ENCODE peak calls at places on chromosomes 12 and 14, in eight cellular contexts. I, A, P, B, M, L, K and T are unnamed samples. For H3K4me1, the result is how much of the 10 kb centered on the place peaks cover.

GRCh38 chr12:87196329-87196728 is 832.9 kb downstream of the C12orf50 start:
- DNase-seq in K (no peak), P (no peak), I (no peak), B (no peak), M (no peak), L (no peak), A (no peak), T (no peak)

GRCh38 chr12:122845865-122846621 is 10.8 kb downstream of the HIP1R start:
- DNase-seq in M (no peak), B (no peak), A (no peak), I (no peak), P (no peak), L (no peak), K (no peak), T (no peak)

GRCh38 chr12:6872073-6873048 is 742 bp downstream of the SPSB2 start:
- DNase-seq in A (peak), K (peak), L (peak), P (peak), B (peak), M (peak), I (peak), T (peak)

GRCh38 chr12:68815232-68815927 is 7.4 kb downstream of the MDM2 start:
- DNase-seq in I (no peak), A (no peak), B (no peak), L (no peak), P (no peak), K (no peak), M (no peak), T (no peak)

GRCh38 chr14:86035882-86036281 is 505.9 kb downstream of the FLRT2 start:
- DNase-seq in A (no peak), L (no peak), P (peak), B (peak), K (peak), I (no peak), M (no peak), T (no peak)

GRCh38 chr12:98814254-98814653 is 169.2 kb downstream of the APAF1 start:
- DNase-seq in L (no peak), B (no peak), I (no peak), K (no peak), M (no peak), A (no peak), P (no peak), T (no peak)

GRCh38 chr12:852864-853263 is 96.6 kb downstream of the RAD52 start:
- DNase-seq in K (no peak), L (no peak), M (no peak), I (no peak), B (no peak), P (no peak), A (no peak), T (no peak)

GRCh38 chr14:90720336-90720735 is 95.9 kb downstream of the TTC7B start:
- DNase-seq in K (no peak), I (no peak), A (no peak), L (no peak), B (no peak), M (no peak), P (peak), T (no peak)

GRCh38 chr12:75585309-75585708 is 73.9 kb upstream of the KRR1 start:
- DNase-seq in A (no peak), B (no peak), I (no peak), M (no peak), P (peak), K (no peak), L (no peak), T (no peak)

GRCh38 chr12:23186950-23187349 is 562.0 kb downstream of the ETNK1 start:
- DNase-seq in B (no peak), K (no peak), M (no peak), P (no peak), L (no peak), A (no peak), I (no peak), T (no peak)

GRCh38 chr12:44317651-44318126 is 481.8 kb downstream of the TMEM117 start:
- DNase-seq in L (no peak), B (peak), A (no peak), K (no peak), M (no peak), P (peak), I (no peak), T (no peak)

GRCh38 chr12:92085040-92085439 is 60.6 kb downstream of the BTG1 start:
- DNase-seq in B (no peak), L (no peak), I (no peak), K (no peak), P (no peak), A (no peak), M (no peak), T (no peak)

GRCh38 chr14:94079891-94080605 is 954 bp downstream of the DDX24 start:
- DNase-seq in L (no peak), B (no peak), A (no peak), M (no peak), P (no peak), K (no peak), I (no peak), T (no peak)

GRCh38 chr12:117069926-117070900 is 29.0 kb downstream of the TESC start:
- DNase-seq in L (no peak), I (no peak), K (no peak), B (no peak), M (peak), P (no peak), A (no peak), T (no peak)

GRCh38 chr14:30996892-30997659 is 28.4 kb upstream of the AP4S1 start:
- DNase-seq in L (no peak), M (no peak), B (no peak), A (no peak), K (no peak), P (no peak), I (no peak), T (no peak)

GRCh38 chr12:12705833-12706520 is 10.0 kb upstream of the GPR19 start:
- DNase-seq in K (no peak), P (no peak), L (no peak), I (no peak), B (no peak), M (peak), A (no peak), T (no peak)

GRCh38 chr14:66388516-66388915 is 97.7 kb upstream of the CCDC196 start:
- DNase-seq in P (no peak), L (no peak), M (no peak), I (no peak), K (no peak), A (no peak), B (no peak), T (no peak)

GRCh38 chr12:110923192-110923591 is 2.8 kb upstream of the MYL2 start:
- DNase-seq in L (no peak), P (no peak), K (no peak), I (no peak), M (no peak), B (no peak), A (no peak), T (no peak)

GRCh38 chr12:131010376-131011131 is 56.8 kb downstream of the ADGRD1 start:
- DNase-seq in A (no peak), K (no peak), B (no peak), M (no peak), I (no peak), L (no peak), P (no peak), T (no peak)

GRCh38 chr12:115109863-115110262 is 425.9 kb upstream of the TBX3 start:
- DNase-seq in A (no peak), L (no peak), P (no peak), B (no peak), K (no peak), M (no peak), I (no peak), T (no peak)

GRCh38 chr14:55043528-55043927 is 7.9 kb upstream of the MAPK1IP1L start:
- DNase-seq in B (no peak), K (no peak), P (no peak), I (no peak), M (no peak), A (no peak), L (no peak), T (no peak)

GRCh38 chr14:75982724-75983358 is 1.0 kb upstream of the TGFB3 start:
- DNase-seq in L (peak), I (peak), K (peak), A (peak), B (no peak), P (peak), M (peak), T (peak)

GRCh38 chr14:93939304-93940229 is 12.4 kb downstream of the FAM181A start:
- DNase-seq in I (peak), L (peak), K (peak), A (peak), P (peak), B (peak), M (peak), T (peak)

GRCh38 chr12:25504744-25505143 is 48.3 kb downstream of the LMNTD1 start:
- DNase-seq in A (no peak), I (no peak), K (no peak), L (no peak), P (no peak), M (no peak), B (no peak), T (no peak)

GRCh38 chr14:41607119-41607785 is 576 bp downstream of the LRFN5 start:
- DNase-seq in L (no peak), M (no peak), P (no peak), B (no peak), K (no peak), A (no peak), I (no peak), T (no peak)

GRCh38 chr12:92737855-92738850 is 35.4 kb downstream of the PLEKHG7 start:
- DNase-seq in M (no peak), A (no peak), B (no peak), I (no peak), K (no peak), P (no peak), L (no peak), T (no peak)

GRCh38 chr14:44657688-44658388 is 150.8 kb upstream of the FSCB start:
- DNase-seq in P (peak), I (no peak), L (no peak), B (peak), K (no peak), A (no peak), M (no peak), T (no peak)

GRCh38 chr14:36996133-36996856 is 176.1 kb downstream of the SLC25A21 start:
- DNase-seq in B (no peak), M (no peak), L (no peak), K (no peak), P (peak), A (no peak), I (no peak), T (no peak)

GRCh38 chr12:23066095-23066494 is 441.1 kb downstream of the ETNK1 start:
- DNase-seq in A (no peak), I (no peak), M (no peak), B (no peak), P (no peak), K (no peak), L (no peak), T (no peak)

DNA sequence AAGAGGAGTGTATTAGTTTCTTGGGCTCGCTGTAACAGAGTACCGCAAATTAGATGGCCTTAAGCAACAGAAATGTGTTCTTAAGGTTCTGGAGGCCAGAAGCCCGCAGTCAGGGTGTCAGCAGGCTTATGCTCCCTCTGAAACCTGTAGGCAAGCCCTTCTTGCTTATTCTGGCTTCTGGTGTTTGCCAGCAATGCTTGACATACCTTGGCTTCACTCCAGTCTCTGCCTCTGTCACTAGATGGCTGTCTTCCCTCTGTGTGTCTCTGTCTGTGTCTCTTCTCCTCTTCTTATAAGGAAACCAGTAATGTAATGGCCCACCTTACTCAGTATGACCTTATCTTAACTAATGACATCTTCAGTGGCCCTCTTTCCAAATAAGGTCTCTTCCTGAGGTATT is 85.1 kb downstream of the DERA start:
- DNase-seq in A (no peak), L (no peak), K (no peak), I (no peak), P (peak), B (peak), M (peak), T (no peak)
- TF ChIP-seq CTCF in A (no peak), L (no peak), K (no peak), I (no peak), P (peak), B (no peak), M (no peak), T (no peak)

DNA sequence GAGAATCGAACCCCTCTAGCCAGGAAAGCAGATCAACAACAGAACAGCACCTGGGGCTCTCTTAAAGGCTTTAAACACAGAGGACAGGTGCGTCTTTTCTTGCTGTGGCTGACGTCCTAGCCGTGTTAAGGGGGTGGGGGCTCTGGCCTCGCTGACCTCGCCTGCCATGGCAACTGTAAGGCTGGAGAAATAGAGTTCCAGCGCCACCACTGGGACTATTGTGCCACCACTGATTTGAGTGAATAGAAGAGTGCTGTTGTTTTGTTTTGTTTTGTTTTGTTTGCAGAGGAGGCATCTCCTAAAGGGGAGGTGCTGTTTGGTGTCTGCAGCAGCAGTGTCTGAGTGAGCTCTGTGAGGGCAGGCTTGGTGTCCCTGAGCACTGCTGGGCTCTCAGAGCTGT is 34.2 kb upstream of the PRMT8 start:
- DNase-seq in M (no peak), I (no peak), L (peak), P (peak), A (no peak), K (peak), B (peak), T (no peak)
- H3K4me1 ChIP-seq in M (under half), I (under half), L (under half), P (under half), A (under half), K (under half), B (under half), T (under half)

DNA sequence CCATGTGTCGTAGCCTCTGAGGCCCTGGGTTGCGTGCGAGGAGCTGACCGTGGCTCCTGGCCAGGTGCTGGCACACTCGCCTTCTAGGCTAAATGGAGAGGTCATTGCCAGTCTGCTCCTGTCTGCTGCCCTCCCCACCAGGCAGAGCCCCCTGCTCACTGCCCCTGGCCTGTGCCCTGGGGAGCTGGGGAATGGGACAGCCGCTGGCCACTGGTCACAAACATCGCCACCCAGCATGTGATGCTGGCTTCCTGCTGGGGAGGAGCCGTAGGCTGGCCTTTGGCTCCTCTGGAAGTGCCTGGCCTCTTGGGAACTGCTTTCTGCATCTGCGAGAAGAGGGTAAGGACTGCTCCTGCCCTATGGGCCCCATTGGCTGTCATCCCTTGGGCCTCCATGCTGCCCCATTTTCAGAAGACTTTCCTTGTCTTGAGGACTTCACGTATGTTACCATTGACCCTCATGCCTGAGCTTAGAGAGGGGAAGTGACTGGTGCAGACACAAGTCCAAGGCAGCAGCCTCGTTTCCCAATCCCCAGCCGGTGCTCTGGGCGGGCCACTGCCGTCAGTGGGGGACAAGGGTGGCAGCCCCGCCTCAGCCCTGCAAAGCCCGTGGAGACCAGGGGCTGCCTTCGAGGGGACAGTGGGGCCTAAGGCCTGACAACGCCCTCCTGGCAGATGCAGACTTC is 2.0 kb upstream of the TNFAIP2 start:
- DNase-seq in P (peak), L (no peak), I (peak), M (peak), B (no peak), A (peak), K (no peak), T (no peak)
- H3K4me3 ChIP-seq in P (no peak), L (no peak), I (no peak), M (no peak), B (no peak), A (peak), K (no peak), T (no peak)

GRCh38 chr14:60332046-60332399 is 83.0 kb downstream of the PPM1A start:
- DNase-seq in M (no peak), K (no peak), I (no peak), L (no peak), P (no peak), B (no peak), A (no peak), T (no peak)
- TF ChIP-seq CTCF in M (peak), K (peak), I (no peak), L (no peak), P (no peak), B (no peak), A (no peak), T (no peak)

DNA sequence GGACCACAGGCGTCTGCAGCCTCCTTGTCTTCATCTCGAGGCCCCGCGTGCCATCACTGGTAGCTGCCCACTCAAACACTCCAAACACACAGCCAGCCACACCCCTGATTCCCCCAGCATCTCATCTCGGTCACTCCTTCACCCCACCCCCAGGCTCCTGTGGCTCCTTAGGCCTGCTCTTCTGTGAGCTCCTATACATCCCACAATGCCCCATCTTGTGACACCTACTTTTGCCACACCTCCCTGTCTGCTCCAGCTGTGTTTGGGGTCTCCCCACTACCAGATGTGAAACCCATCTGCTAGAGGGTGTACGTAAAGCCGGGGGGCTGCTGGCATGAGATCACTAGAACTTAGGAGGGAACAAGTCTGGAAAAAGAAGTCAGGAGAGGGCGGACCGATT is 4.1 kb downstream of the AKT1 start:
- DNase-seq in K (no peak), B (no peak), A (no peak), P (no peak), L (no peak), M (no peak), I (no peak), T (no peak)
- H3K4me1 ChIP-seq in K (half or more), B (under half), A (half or more), P (under half), L (under half), M (under half), I (under half), T (under half)

DNA sequence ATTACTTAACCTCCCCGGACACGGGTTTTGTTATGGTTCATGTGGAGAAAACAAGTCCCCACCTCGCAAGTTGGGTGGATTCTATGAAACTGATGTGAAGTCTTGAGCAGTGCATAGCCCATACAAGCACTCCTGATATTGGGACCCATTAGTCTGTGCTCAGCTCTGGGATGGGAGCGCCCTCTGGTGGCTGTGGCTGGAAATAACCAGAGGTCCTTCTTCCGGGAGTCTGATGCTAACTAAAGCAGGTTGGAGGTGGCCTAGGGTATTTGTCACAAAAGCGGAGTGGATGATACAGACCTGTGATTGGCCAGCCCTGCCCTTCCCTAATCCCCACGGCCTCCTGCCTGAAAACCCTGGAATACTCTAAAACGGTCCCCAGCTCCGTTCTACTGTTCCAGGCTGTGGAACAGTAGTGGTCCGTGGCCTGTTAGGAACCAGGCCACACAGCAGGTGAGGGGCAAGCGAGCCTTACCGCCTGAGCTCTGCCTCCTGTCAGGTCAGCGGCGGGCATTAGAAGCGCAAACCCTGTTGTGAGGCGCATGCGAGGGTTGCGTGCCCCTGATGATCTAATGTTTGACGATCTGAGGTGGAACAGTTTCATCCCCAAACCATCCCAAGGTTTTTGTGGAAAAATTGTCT is 6.4 kb downstream of the SLC48A1 start:
- DNase-seq in L (peak), A (peak), P (peak), I (peak), K (peak), B (peak), M (peak), T (peak)
- H3K4me3 ChIP-seq in L (no peak), A (no peak), P (no peak), I (no peak), K (no peak), B (no peak), M (no peak), T (no peak)

GRCh38 chr12:15322164-15323054 is at the start of gene PTPRO:
- DNase-seq in A (no peak), L (no peak), B (peak), I (no peak), M (no peak), P (peak), K (no peak), T (no peak)
- TF ChIP-seq CTCF in A (no peak), L (no peak), B (no peak), I (no peak), M (no peak), P (no peak), K (no peak), T (no peak)

DNA sequence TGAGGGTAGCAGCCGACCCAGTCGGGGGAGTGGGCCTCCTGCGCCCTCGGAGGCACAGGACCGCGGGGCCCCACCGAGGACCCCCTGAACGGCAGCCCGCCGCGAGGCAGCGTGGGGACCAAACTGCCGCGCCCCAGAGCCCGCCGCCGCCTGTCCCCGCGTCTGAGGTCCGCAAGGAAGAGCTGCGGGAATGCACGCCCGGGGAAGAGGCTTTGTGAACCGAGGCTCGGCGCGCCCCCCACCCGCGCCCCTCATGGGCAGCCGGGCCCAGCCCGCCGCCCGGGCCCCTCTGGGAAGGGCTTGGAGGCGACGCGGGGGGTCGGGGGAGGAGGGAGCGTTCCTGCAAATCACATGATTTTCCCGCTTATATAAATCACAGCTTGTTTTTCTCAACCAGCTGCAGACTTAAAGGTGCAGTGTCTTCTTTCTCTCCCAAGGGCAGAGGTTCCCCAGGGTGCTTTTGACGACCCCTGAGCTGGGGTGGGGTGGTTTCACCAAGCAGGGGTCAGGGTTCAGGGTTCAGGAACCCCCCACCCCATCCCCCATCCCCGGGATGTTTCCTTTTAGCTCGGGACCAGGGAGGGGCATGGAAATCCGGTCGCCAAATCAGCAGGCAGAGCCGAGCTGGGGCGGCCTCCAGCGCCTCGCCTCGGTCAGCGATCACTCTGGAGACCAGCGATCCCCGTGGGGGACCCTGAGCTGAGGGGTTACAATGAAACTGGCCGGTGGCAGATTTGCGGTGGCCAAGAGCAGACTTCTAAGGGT is 44.7 kb upstream of the ATP23 start:
- DNase-seq in A (peak), L (peak), B (peak), P (peak), I (peak), M (peak), K (peak), T (peak)
- H3K4me1 ChIP-seq in A (half or more), L (under half), B (under half), P (half or more), I (under half), M (half or more), K (half or more), T (under half)

GRCh38 chr12:3752096-3752709 is 706 bp downstream of the CRACR2A start:
- DNase-seq in B (no peak), M (peak), P (no peak), L (peak), I (peak), A (peak), K (no peak), T (peak)
- H3K4me3 ChIP-seq in B (peak), M (peak), P (no peak), L (peak), I (peak), A (peak), K (peak), T (peak)

GRCh38 chr12:107951024-107951423 is 176.5 kb downstream of the ASCL4 start:
- DNase-seq in M (no peak), B (no peak), A (no peak), I (no peak), P (no peak), K (no peak), L (no peak), T (no peak)
- TF ChIP-seq CTCF in M (no peak), B (no peak), A (no peak), I (no peak), P (no peak), K (no peak), L (no peak), T (no peak)